ENCODE peak calls at places on chromosomes 5 and 9, in five cellular contexts. E, W, Z, X and A are unnamed samples.

GRCh38 chr9:94980947-94981632 is 254.6 kb downstream of the AOPEP start:
- DNase-seq in E (no peak), W (no peak), Z (no peak), X (no peak), A (no peak)

GRCh38 chr9:14799030-14799429 is 76.5 kb upstream of the CER1 start:
- DNase-seq in E (no peak), W (no peak), Z (no peak), X (no peak), A (no peak)

GRCh38 chr5:177477701-177478477 is 4.5 kb upstream of the DBN1 start:
- DNase-seq in E (no peak), W (peak; percentile 29), Z (no peak), X (no peak), A (no peak)

GRCh38 chr9:127707766-127708165 is 978 bp downstream of the CFAP157 start:
- DNase-seq in E (no peak), W (no peak), Z (no peak), X (no peak), A (no peak)

GRCh38 chr9:137310190-137311052 is 8.3 kb upstream of the NRARP start:
- DNase-seq in E (peak; percentile 85), W (no peak), Z (no peak), X (no peak), A (no peak)

GRCh38 chr9:82939451-82939850 is 123.5 kb downstream of the RASEF start:
- DNase-seq in E (no peak), W (peak; percentile 81), Z (no peak), X (no peak), A (no peak)

GRCh38 chr9:92467041-92467440 is 15.3 kb downstream of the ASPN start:
- DNase-seq in E (no peak), W (no peak), Z (no peak), X (no peak), A (no peak)

GRCh38 chr5:2695200-2695891 is 56.1 kb downstream of the IRX2 start:
- DNase-seq in E (no peak), W (no peak), Z (no peak), X (no peak), A (no peak)

GRCh38 chr5:448061-448765 is 5.2 kb downstream of the EXOC3 start:
- DNase-seq in E (no peak), W (no peak), Z (no peak), X (peak; percentile 46), A (no peak)

GRCh38 chr5:69042915-69043795 is 50.7 kb upstream of the SLC30A5 start:
- DNase-seq in E (peak; percentile 20), W (peak; percentile 88), Z (peak; percentile 80), X (peak; percentile 26), A (peak; percentile 85)

GRCh38 chr9:21591221-21592062 is 109.3 kb upstream of the IFNE start:
- DNase-seq in E (no peak), W (peak; percentile 99), Z (peak; percentile 97), X (no peak), A (peak; percentile 95)

GRCh38 chr5:16957305-16958165 is 21.4 kb upstream of the MYO10 start:
- DNase-seq in E (no peak), W (peak; percentile 94), Z (peak; percentile 96), X (no peak), A (peak; percentile 93)

GRCh38 chr9:114484854-114485443 is 20.3 kb downstream of the WHRN start:
- DNase-seq in E (no peak), W (peak; percentile 99), Z (peak; percentile 37), X (no peak), A (peak; percentile 92)

GRCh38 chr9:92974161-92974661 is 26.9 kb downstream of the FGD3 start:
- DNase-seq in E (no peak), W (no peak), Z (no peak), X (no peak), A (no peak)

GRCh38 chr5:30930736-30931135 is 262.8 kb upstream of the CDH6 start:
- DNase-seq in E (no peak), W (no peak), Z (peak; percentile 22), X (no peak), A (no peak)

GRCh38 chr9:18060304-18060934 is 413.5 kb upstream of the ADAMTSL1 start:
- DNase-seq in E (no peak), W (no peak), Z (no peak), X (no peak), A (no peak)

GRCh38 chr5:179867079-179867465 is 8.5 kb upstream of the MRNIP start:
- DNase-seq in E (no peak), W (no peak), Z (no peak), X (no peak), A (no peak)

GRCh38 chr9:84701801-84702200 is 32.3 kb downstream of the NTRK2 start:
- DNase-seq in E (no peak), W (no peak), Z (no peak), X (no peak), A (no peak)

GRCh38 chr9:92611621-92612275 is 58.2 kb downstream of the IPPK start:
- DNase-seq in E (no peak), W (no peak), Z (no peak), X (no peak), A (no peak)

GRCh38 chr9:4541281-4541680 is 51.0 kb downstream of the SLC1A1 start:
- DNase-seq in E (no peak), W (no peak), Z (no peak), X (no peak), A (no peak)

GRCh38 chr5:68054625-68055024 is 160.9 kb upstream of the PIK3R1 start:
- DNase-seq in E (no peak), W (no peak), Z (no peak), X (no peak), A (peak; percentile 27)

GRCh38 chr5:126597156-126597555 is 2.1 kb upstream of the ALDH7A1 start:
- DNase-seq in E (no peak), W (peak; percentile 40), Z (peak; percentile 63), X (no peak), A (peak; percentile 60)

GRCh38 chr5:115898656-115899055 is 56.9 kb downstream of the AP3S1 start:
- DNase-seq in E (no peak), W (peak; percentile 60), Z (peak; percentile 6), X (no peak), A (peak; percentile 8)

GRCh38 chr5:7686794-7687193 is 164.1 kb downstream of the CFAP90 start:
- DNase-seq in E (no peak), W (no peak), Z (no peak), X (no peak), A (no peak)

GRCh38 chr9:69801994-69802393 is 18.6 kb upstream of the CFAP95 start:
- DNase-seq in E (no peak), W (peak; percentile 29), Z (no peak), X (no peak), A (peak; percentile 10)

GRCh38 chr5:136191304-136192014 is 1.5 kb downstream of the SMIM32 start:
- DNase-seq in E (no peak), W (peak; percentile 9), Z (no peak), X (no peak), A (peak; percentile 8)

GRCh38 chr5:153827407-153827806 is 211.3 kb downstream of the FAM114A2 start:
- DNase-seq in E (no peak), W (no peak), Z (no peak), X (no peak), A (no peak)

GRCh38 chr5:54514841-54515432 is 2.6 kb upstream of the SNX18 start:
- DNase-seq in E (no peak), W (peak; percentile 80), Z (peak; percentile 59), X (no peak), A (peak; percentile 88)